ENCODE peak calls at places on chromosome 10, in six cellular contexts. H, S, Q, P, Y and W are unnamed samples.

GRCh38 chr10:33163941-33164824 is 170.3 kb downstream of the NRP1 start:
- DNase-seq in Y (no peak), Q (peak), P (no peak), S (no peak), H (no peak), W (no peak)

GRCh38 chr10:35437829-35438228 is 101.5 kb downstream of the CCNY start:
- DNase-seq in S (no peak), P (no peak), H (no peak), Y (no peak), Q (no peak), W (no peak)

GRCh38 chr10:48523820-48524758 is 80.8 kb downstream of the ARHGAP22 start:
- DNase-seq in P (peak), S (no peak), H (peak), Q (no peak), Y (no peak), W (no peak)

GRCh38 chr10:74434577-74434976 is 283.6 kb downstream of the ADK start:
- DNase-seq in S (no peak), Q (no peak), P (no peak), Y (no peak), H (no peak), W (no peak)

GRCh38 chr10:43229208-43230061 is 37.4 kb downstream of the RASGEF1A start:
- DNase-seq in S (no peak), Q (no peak), Y (peak), P (no peak), H (peak), W (peak)

GRCh38 chr10:68899186-68899745 is 1.8 kb upstream of the DDX50 start:
- DNase-seq in Q (no peak), H (no peak), S (no peak), Y (no peak), P (no peak), W (no peak)

GRCh38 chr10:30671011-30671616 is 41.6 kb upstream of the LYZL2 start:
- DNase-seq in Q (peak), S (peak), H (no peak), Y (peak), P (peak), W (no peak)

GRCh38 chr10:90530526-90530925 is 327.3 kb downstream of the HTR7 start:
- DNase-seq in Y (no peak), S (no peak), P (no peak), Q (peak), H (no peak), W (no peak)

GRCh38 chr10:119346063-119346835 is 138.9 kb downstream of the GRK5 start:
- DNase-seq in Y (no peak), P (no peak), Q (no peak), S (no peak), H (peak), W (no peak)

GRCh38 chr10:8063128-8063908 is 8.8 kb downstream of the GATA3 start:
- DNase-seq in H (no peak), Y (no peak), S (no peak), P (no peak), Q (no peak), W (no peak)

GRCh38 chr10:112842832-112843360 is 107.2 kb upstream of the TCF7L2 start:
- DNase-seq in S (peak), Q (peak), P (peak), Y (peak), H (no peak), W (no peak)

GRCh38 chr10:19816420-19817250 is at the start of gene PLXDC2:
- DNase-seq in Y (peak), P (peak), Q (peak), H (peak), S (peak), W (peak)

GRCh38 chr10:17756557-17757208 is 4.7 kb downstream of the TMEM236 start:
- DNase-seq in P (peak), Q (peak), Y (no peak), H (no peak), S (peak), W (no peak)

GRCh38 chr10:97724341-97724941 is 10.9 kb downstream of the MARVELD1 start:
- DNase-seq in Q (no peak), P (no peak), Y (no peak), H (peak), S (no peak), W (no peak)

GRCh38 chr10:30581779-30582380 is 47.7 kb downstream of the LYZL2 start:
- DNase-seq in Y (peak), S (peak), Q (peak), P (peak), H (no peak), W (no peak)

GRCh38 chr10:87622290-87623004 is 37.2 kb upstream of the PAPSS2 start:
- DNase-seq in Q (no peak), H (no peak), S (peak), P (peak), Y (no peak), W (no peak)

GRCh38 chr10:92419740-92420553 is 129.0 kb downstream of the MARCHF5 start:
- DNase-seq in Y (peak), Q (peak), P (peak), S (no peak), H (peak), W (no peak)

GRCh38 chr10:56370217-56371113 is 9.4 kb upstream of the ZWINT start:
- DNase-seq in Y (no peak), H (no peak), S (no peak), Q (no peak), P (no peak), W (no peak)

GRCh38 chr10:68560916-68561691 is 967 bp downstream of the TET1 start:
- DNase-seq in H (no peak), Q (no peak), Y (no peak), P (peak), S (no peak), W (peak)

GRCh38 chr10:102651455-102652169 is 7.3 kb downstream of the TRIM8 start:
- DNase-seq in P (no peak), H (peak), Y (no peak), S (peak), Q (no peak), W (no peak)

GRCh38 chr10:74677951-74678350 is 148.4 kb upstream of the KAT6B start:
- DNase-seq in P (peak), H (no peak), Q (no peak), Y (no peak), S (peak), W (no peak)

GRCh38 chr10:127254276-127254675 is 57.9 kb upstream of the INSYN2A start:
- DNase-seq in Y (no peak), H (no peak), P (no peak), Q (peak), S (no peak), W (no peak)

GRCh38 chr10:26931223-26931622 is 70.5 kb upstream of the ABI1 start:
- DNase-seq in P (peak), Q (no peak), Y (peak), S (peak), H (peak), W (no peak)

GRCh38 chr10:114471906-114472873 is 67.9 kb upstream of the AFAP1L2 start:
- DNase-seq in Q (no peak), S (no peak), P (no peak), Y (no peak), H (no peak), W (no peak)

GRCh38 chr10:110811791-110812581 is 59.7 kb upstream of the PDCD4 start:
- DNase-seq in Q (peak), S (no peak), P (no peak), Y (peak), H (no peak), W (no peak)

GRCh38 chr10:116044722-116045374 is 228.2 kb downstream of the GFRA1 start:
- DNase-seq in P (no peak), H (no peak), Y (peak), S (no peak), Q (no peak), W (no peak)

GRCh38 chr10:128864554-128865300 is 602.3 kb upstream of the MGMT start:
- DNase-seq in H (no peak), Q (no peak), S (no peak), Y (no peak), P (no peak), W (no peak)

GRCh38 chr10:46526682-46527038 is 29.8 kb downstream of the GPRIN2 start:
- DNase-seq in Y (no peak), H (peak), P (no peak), Q (no peak), S (no peak), W (peak)

GRCh38 chr10:72272689-72273409 is 875 bp upstream of the DDIT4 start:
- DNase-seq in S (peak), Y (peak), Q (peak), H (peak), P (peak), W (peak)

GRCh38 chr10:46550076-46550790 is 6.2 kb downstream of the GPRIN2 start:
- DNase-seq in H (peak), Y (peak), S (no peak), Q (no peak), P (no peak), W (peak)

GRCh38 chr10:69914373-69915268 is 112.9 kb downstream of the COL13A1 start:
- DNase-seq in Y (peak), H (peak), P (peak), Q (peak), S (peak), W (no peak)

GRCh38 chr10:30348378-30348776 is 701 bp downstream of the MTPAP start:
- DNase-seq in Y (no peak), P (no peak), S (no peak), Q (no peak), H (no peak), W (no peak)

GRCh38 chr10:76911184-76911583 is 726.4 kb downstream of the KCNMA1 start:
- DNase-seq in H (no peak), Q (no peak), S (no peak), P (no peak), Y (no peak), W (no peak)

GRCh38 chr10:19917756-19918478 is 101.7 kb downstream of the PLXDC2 start:
- DNase-seq in Y (no peak), Q (no peak), S (no peak), H (no peak), P (no peak), W (no peak)

GRCh38 chr10:85524001-85524400 is 842.6 kb downstream of the GRID1 start:
- DNase-seq in P (no peak), H (no peak), Q (no peak), S (no peak), Y (no peak), W (no peak)

GRCh38 chr10:113049881-113050280 is 99.8 kb downstream of the TCF7L2 start:
- DNase-seq in P (no peak), Q (no peak), S (no peak), Y (no peak), H (no peak), W (no peak)

GRCh38 chr10:132451506-132452215 is 54.7 kb downstream of the PWWP2B start:
- DNase-seq in P (no peak), S (no peak), Q (no peak), Y (no peak), H (peak), W (peak)

GRCh38 chr10:132452651-132453469 is 55.9 kb downstream of the PWWP2B start:
- DNase-seq in Y (peak), Q (peak), P (peak), S (peak), H (peak), W (peak)

GRCh38 chr10:132454296-132455198 is 57.5 kb downstream of the PWWP2B start:
- DNase-seq in Y (no peak), H (peak), S (no peak), P (no peak), Q (no peak), W (no peak)

GRCh38 chr10:132452216-132452650 is 55.2 kb downstream of the PWWP2B start:
- DNase-seq in H (peak), P (peak), Q (no peak), S (no peak), Y (no peak), W (peak)

GRCh38 chr10:132453470-132453861 is 56.5 kb downstream of the PWWP2B start:
- DNase-seq in S (no peak), P (no peak), Y (no peak), H (peak), Q (no peak), W (no peak)
- TF ChIP-seq CTCF in S (no peak), P (no peak), Y (no peak), H (no peak), Q (no peak), W (peak)

DNA sequence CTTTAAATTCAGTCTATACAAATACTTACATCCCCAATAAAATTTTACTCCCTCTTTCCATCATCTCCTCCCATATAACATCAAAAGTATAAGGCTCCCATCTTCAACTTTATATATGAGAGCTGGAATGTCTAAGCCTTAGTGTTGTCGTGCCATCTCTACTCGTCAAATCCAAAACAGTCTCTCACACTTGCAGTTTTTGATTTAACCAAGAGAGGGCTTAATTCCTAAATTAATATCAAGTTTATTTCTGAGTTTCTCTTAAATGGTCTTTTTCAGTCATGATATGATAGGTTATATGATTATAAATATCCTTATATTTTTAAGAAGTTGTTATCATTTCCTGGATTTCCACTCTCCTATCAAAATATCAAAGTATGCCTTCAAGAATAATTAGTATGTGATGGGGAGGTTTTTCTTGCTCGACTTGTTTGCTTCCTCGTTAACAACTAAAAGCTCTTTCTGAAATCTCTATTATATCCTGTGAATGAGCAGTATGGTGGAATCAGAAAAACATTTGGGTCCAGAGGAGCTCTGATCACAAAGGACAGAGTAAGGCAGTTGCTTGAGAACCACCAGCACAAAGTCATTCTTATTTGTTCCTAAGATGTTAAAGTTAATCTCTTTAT is 12.5 kb upstream of the LIPK start:
- DNase-seq in S (no peak), H (no peak), P (no peak), Q (no peak), Y (no peak), W (no peak)
- TF ChIP-seq CTCF in S (no peak), H (no peak), P (no peak), Q (peak), Y (no peak), W (peak)

DNA sequence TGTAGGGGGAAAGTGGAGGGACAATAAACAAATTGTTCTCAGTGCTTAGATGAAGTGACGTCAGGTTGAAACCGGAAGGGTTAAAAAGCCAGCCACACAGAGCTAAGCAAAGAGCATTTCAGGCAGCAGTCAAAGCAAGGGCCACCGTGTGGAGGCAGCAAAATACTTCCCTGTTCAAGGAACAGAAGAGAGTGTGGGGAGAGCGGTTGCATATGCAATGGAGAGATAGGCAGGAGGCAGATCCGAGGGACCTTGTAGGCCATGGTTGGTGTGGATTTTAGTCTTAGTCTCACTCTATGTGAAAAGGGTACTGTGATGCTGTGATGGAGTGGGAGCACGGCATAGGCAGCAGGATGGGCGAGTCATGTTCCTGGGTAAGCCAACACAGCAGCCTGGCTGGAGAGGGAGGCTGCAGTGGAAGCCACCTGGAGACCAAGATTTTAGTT is 3.8 kb upstream of the STN1 start:
- DNase-seq in Q (peak), S (peak), Y (no peak), P (peak), H (no peak), W (no peak)
- TF ChIP-seq CTCF in Q (peak), S (no peak), Y (no peak), P (no peak), H (no peak), W (no peak)

GRCh38 chr10:89389254-89389653 is 3.2 kb upstream of the IFIT1 start:
- DNase-seq in P (peak), Y (no peak), Q (no peak), S (peak), H (no peak), W (no peak)
- TF ChIP-seq CTCF in P (no peak), Y (peak), Q (peak), S (peak), H (no peak), W (peak)

DNA sequence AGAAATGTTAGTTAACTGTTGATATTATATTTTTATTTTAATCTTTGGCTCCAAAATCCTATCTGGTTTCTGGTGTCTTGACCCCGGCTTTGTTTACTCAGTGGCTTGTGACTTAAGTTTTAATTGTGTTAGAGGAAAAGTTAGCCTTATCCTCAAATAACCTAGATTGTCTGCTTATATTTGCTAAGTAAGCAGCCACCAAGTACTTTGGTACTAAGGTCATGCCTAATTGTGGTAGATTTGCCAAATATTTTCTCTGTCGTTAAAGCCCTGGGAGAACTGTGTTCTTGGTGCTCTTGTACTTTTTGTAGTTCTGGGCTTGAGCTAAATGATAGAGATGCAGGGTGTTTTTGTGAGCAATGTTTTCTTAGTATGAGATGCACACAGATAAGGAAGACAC is 34.8 kb downstream of the GPR158 start:
- DNase-seq in H (no peak), Q (no peak), P (no peak), S (no peak), Y (no peak), W (no peak)
- TF ChIP-seq CTCF in H (no peak), Q (no peak), P (no peak), S (no peak), Y (no peak), W (no peak)

DNA sequence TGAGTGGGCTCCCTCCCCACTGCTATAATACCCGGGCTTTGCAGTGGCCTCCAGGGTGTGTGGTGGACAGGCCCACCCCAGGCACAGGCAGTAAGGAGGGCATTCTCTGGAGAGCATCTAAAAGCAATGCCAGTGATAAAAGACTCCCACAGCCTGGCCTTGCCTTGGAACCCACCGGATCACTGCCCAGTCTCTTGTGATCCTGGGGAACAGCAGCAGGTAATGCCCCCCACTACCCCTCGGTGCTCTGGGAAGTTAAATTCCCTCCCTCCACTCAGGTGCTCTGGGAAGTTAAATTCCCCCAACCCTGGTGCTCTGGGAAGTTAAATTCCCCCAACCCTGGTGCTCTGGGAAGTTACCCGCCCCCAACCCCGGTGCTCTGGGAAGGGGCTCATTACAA is 565.2 kb downstream of the TCERG1L start:
- DNase-seq in S (no peak), H (peak), P (no peak), Q (no peak), Y (no peak), W (peak)
- TF ChIP-seq CTCF in S (no peak), H (no peak), P (no peak), Q (no peak), Y (no peak), W (no peak)

GRCh38 chr10:122939819-122940543 is 14.0 kb downstream of the C10orf88 start:
- DNase-seq in H (no peak), Y (no peak), P (no peak), S (no peak), Q (peak), W (no peak)
- TF ChIP-seq CTCF in H (no peak), Y (no peak), P (no peak), S (no peak), Q (no peak), W (no peak)